ENCODE peak calls at places on chromosomes 13 and 19, in six cellular contexts. One of them, this sample, is unnamed.

GRCh38 chr19:19366691-19367396 is 38.6 kb upstream of the GATAD2A start:
- DNase-seq in DMS79: peak
- DNase-seq in tibial nerve: peak
- DNase-seq in aorta: peak
- DNase-seq in ecto neural progenitor cell: peak
- DNase-seq in dorsolateral prefrontal cortex: peak
- DNase-seq in this sample: peak

GRCh38 chr13:44293908-44294735 is 79.5 kb upstream of the SERP2 start:
- DNase-seq in ecto neural progenitor cell: no peak
- DNase-seq in DMS79: no peak
- DNase-seq in dorsolateral prefrontal cortex: no peak
- DNase-seq in aorta: no peak
- DNase-seq in tibial nerve: no peak
- DNase-seq in this sample: no peak

GRCh38 chr19:46760363-46760762 is 14.1 kb upstream of the STRN4 start:
- DNase-seq in tibial nerve: no peak
- DNase-seq in aorta: no peak
- DNase-seq in DMS79: no peak
- DNase-seq in ecto neural progenitor cell: no peak
- DNase-seq in dorsolateral prefrontal cortex: no peak
- DNase-seq in this sample: no peak

GRCh38 chr19:50859849-50860248 is 5.1 kb downstream of the KLK3 start:
- DNase-seq in tibial nerve: no peak
- DNase-seq in aorta: no peak
- DNase-seq in dorsolateral prefrontal cortex: no peak
- DNase-seq in ecto neural progenitor cell: no peak
- DNase-seq in DMS79: no peak
- DNase-seq in this sample: no peak

GRCh38 chr19:6216236-6216995 is 63.4 kb downstream of the MLLT1 start:
- DNase-seq in tibial nerve: no peak
- DNase-seq in aorta: no peak
- DNase-seq in dorsolateral prefrontal cortex: no peak
- DNase-seq in ecto neural progenitor cell: no peak
- DNase-seq in DMS79: no peak
- DNase-seq in this sample: no peak

GRCh38 chr19:55855160-55855559 is 18.8 kb downstream of the NLRP4 start:
- DNase-seq in aorta: no peak
- DNase-seq in ecto neural progenitor cell: no peak
- DNase-seq in tibial nerve: no peak
- DNase-seq in dorsolateral prefrontal cortex: no peak
- DNase-seq in DMS79: no peak
- DNase-seq in this sample: no peak

GRCh38 chr19:17114414-17114831 is 38.8 kb downstream of the MYO9B start:
- DNase-seq in dorsolateral prefrontal cortex: peak
- DNase-seq in ecto neural progenitor cell: no peak
- DNase-seq in aorta: no peak
- DNase-seq in DMS79: no peak
- DNase-seq in tibial nerve: no peak
- DNase-seq in this sample: no peak

GRCh38 chr13:54799621-54800226 is 1771.1 kb downstream of the OLFM4 start:
- DNase-seq in DMS79: no peak
- DNase-seq in dorsolateral prefrontal cortex: no peak
- DNase-seq in tibial nerve: no peak
- DNase-seq in ecto neural progenitor cell: no peak
- DNase-seq in aorta: no peak
- DNase-seq in this sample: no peak

GRCh38 chr13:51549050-51549449 is 35.2 kb upstream of the WDFY2 start:
- DNase-seq in tibial nerve: no peak
- DNase-seq in ecto neural progenitor cell: no peak
- DNase-seq in dorsolateral prefrontal cortex: no peak
- DNase-seq in aorta: no peak
- DNase-seq in DMS79: no peak
- DNase-seq in this sample: no peak